ENCODE peak calls at places on chromosomes 7 and 10, in eight cellular contexts. J is PC-9; L is epithelial cell of esophagus; P is transverse colon; E is WERI-Rb-1; Z is mucosa of descending colon; Y is CD8-positive, alpha-beta T cell; G is retinal pigment epithelial cell. H is an unnamed sample.

GRCh38 chr10:83881647-83882046 is 257.7 kb upstream of the GHITM start:
- DNase-seq in J (no peak), L (no peak), P (no peak), E (peak; percentile 14), Z (no peak), Y (no peak), G (peak; percentile 98), H (no peak)

GRCh38 chr7:69934475-69934903 is 336.2 kb downstream of the AUTS2 start:
- DNase-seq in J (no peak), L (no peak), P (no peak), E (peak; percentile 17), Z (no peak), Y (no peak), G (no peak), H (no peak)

GRCh38 chr10:62096534-62096933 is 172.1 kb downstream of the RTKN2 start:
- DNase-seq in J (no peak), L (no peak), P (no peak), E (no peak), Z (no peak), Y (no peak), G (no peak), H (no peak)

GRCh38 chr7:50397971-50398324 is 52.2 kb downstream of the FIGNL1 start:
- DNase-seq in J (no peak), L (no peak), P (no peak), E (no peak), Z (no peak), Y (no peak), G (no peak), H (no peak)

GRCh38 chr7:110664798-110665197 is 426.1 kb upstream of the LRRN3 start:
- DNase-seq in J (no peak), L (no peak), P (no peak), E (no peak), Z (no peak), Y (no peak), G (no peak), H (no peak)

GRCh38 chr7:55144333-55144954 is 125.6 kb downstream of the EGFR start:
- DNase-seq in J (peak; percentile 29), L (no peak), P (no peak), E (peak; percentile 50), Z (no peak), Y (no peak), G (no peak), H (no peak)

GRCh38 chr7:111982133-111982532 is 224.1 kb downstream of the DOCK4 start:
- DNase-seq in J (peak; percentile 8), L (no peak), P (no peak), E (no peak), Z (no peak), Y (no peak), G (no peak), H (no peak)

GRCh38 chr10:49539320-49539885 is 482 bp upstream of the ERCC6 start:
- DNase-seq in J (peak; percentile 62), L (peak; percentile 66), P (peak; percentile 57), E (peak; percentile 15), Z (peak; percentile 64), Y (peak; percentile 26), G (no peak), H (no peak)

GRCh38 chr10:114762811-114763210 is 58.8 kb upstream of the FHIP2A start:
- DNase-seq in J (no peak), L (peak; percentile 67), P (no peak), E (no peak), Z (no peak), Y (no peak), G (no peak), H (no peak)

GRCh38 chr10:48330269-48330668 is 23.8 kb downstream of the MAPK8 start:
- DNase-seq in J (no peak), L (no peak), P (no peak), E (no peak), Z (no peak), Y (no peak), G (no peak), H (no peak)

GRCh38 chr7:155972247-155972646 is 160.0 kb upstream of the SHH start:
- DNase-seq in J (no peak), L (peak; percentile 57), P (no peak), E (no peak), Z (no peak), Y (no peak), G (no peak), H (no peak)

GRCh38 chr10:128062837-128063563 is 63.2 kb downstream of the MKI67 start:
- DNase-seq in J (no peak), L (no peak), P (peak; percentile 58), E (no peak), Z (no peak), Y (peak; percentile 37), G (no peak), H (no peak)

GRCh38 chr7:7529328-7529727 is 6.3 kb downstream of the COL28A1 start:
- DNase-seq in J (no peak), L (no peak), P (no peak), E (no peak), Z (no peak), Y (no peak), G (no peak), H (no peak)

GRCh38 chr10:99681553-99681952 is 22.2 kb downstream of the ENTPD7 start:
- DNase-seq in J (no peak), L (peak; percentile 95), P (no peak), E (no peak), Z (no peak), Y (no peak), G (no peak), H (peak; percentile 78)

GRCh38 chr7:73518470-73518869 is 3.6 kb downstream of the BAZ1B start:
- DNase-seq in J (no peak), L (no peak), P (peak; percentile 1), E (no peak), Z (no peak), Y (no peak), G (no peak), H (no peak)

GRCh38 chr7:56007167-56007652 is 42.8 kb downstream of the NIPSNAP2 start:
- DNase-seq in J (no peak), L (no peak), P (no peak), E (no peak), Z (no peak), Y (no peak), G (no peak), H (no peak)

GRCh38 chr10:101287922-101288638 is 58.8 kb upstream of the LBX1 start:
- DNase-seq in J (no peak), L (no peak), P (no peak), E (peak; percentile 86), Z (no peak), Y (no peak), G (no peak), H (no peak)

GRCh38 chr7:149690688-149691446 is 82.5 kb downstream of the ZNF467 start:
- DNase-seq in J (peak; percentile 80), L (peak; percentile 81), P (no peak), E (peak; percentile 40), Z (no peak), Y (no peak), G (no peak), H (peak; percentile 36)

GRCh38 chr7:149689591-149689845 is 83.9 kb downstream of the ZNF467 start:
- DNase-seq in J (no peak), L (no peak), P (no peak), E (no peak), Z (no peak), Y (no peak), G (no peak), H (no peak)

GRCh38 chr7:149692557-149692982 is 80.8 kb downstream of the ZNF467 start:
- DNase-seq in J (no peak), L (no peak), P (no peak), E (peak; percentile 80), Z (no peak), Y (no peak), G (no peak), H (no peak)

GRCh38 chr7:149688836-149689590 is 84.4 kb downstream of the ZNF467 start:
- DNase-seq in J (no peak), L (no peak), P (no peak), E (no peak), Z (no peak), Y (no peak), G (no peak), H (no peak)

DNA sequence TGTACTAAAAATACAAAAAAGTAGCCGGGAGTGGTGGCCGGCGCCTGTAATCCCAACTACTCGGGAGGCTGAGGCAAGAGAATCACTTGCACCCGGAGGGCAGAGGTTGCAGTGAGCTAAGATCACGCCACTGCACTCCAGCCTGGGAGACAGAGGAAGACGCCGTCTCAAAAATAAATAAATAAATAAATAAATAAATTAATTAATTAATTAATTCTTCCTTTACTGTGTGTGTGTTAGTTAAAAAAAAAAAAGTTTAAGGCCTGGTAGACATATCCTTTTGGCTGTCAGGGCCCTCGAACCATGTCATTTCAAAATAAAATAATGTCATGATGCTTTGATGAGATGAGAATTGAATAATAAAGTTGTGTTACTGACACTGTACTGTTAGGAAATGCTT is 81.3 kb downstream of the ZNF467 start:
- DNase-seq in J (no peak), L (no peak), P (no peak), E (no peak), Z (no peak), Y (no peak), G (no peak), H (no peak)
- H3K4me3 ChIP-seq in J (no peak overlapping the region), L (peak overlapping the region; percentile 29), P (peak overlapping the region; percentile 25), E (peak overlapping the region; percentile 35), Z (no peak overlapping the region), Y (no peak overlapping the region), G (peak overlapping the region; percentile 31), H (no peak overlapping the region)

DNA sequence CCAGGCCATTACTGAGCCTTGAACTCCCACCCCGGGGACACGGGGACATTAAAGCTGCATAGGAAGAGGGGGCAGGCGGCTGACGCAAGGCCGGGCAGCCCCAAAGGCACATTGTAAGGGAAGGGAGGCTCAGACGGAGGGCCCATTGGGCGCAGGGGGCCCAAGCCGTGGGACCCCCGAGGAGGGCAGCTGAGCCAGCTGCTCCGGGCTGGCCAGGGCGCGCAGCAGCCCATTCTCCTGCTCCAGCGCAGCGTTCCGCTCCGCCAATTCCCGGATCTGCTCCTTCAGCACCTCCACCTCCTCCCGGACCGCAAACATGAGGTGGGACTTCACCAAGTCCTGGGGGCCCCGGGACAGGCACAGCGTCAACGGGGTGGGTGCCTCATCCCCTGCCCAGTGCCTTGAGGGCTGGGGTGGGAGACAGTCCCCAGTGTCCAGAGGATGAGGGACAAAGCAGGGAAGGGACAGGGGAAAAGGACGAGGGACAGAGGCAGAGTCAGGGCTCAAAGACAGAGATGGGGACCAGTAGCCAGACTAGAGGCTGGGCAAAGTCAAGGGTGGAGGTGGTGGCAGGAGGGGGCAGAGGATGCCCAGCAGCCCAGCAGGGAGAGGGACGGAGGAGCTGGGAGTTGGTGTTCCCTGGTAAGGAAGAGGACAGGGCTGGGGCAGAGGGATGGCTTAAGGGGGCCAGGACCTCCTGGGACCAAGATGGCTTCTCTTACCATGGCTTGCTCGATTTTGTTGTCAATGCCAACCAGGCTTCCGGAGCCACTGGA is 3.0 kb upstream of the SPACDR start:
- DNase-seq in J (no peak), L (no peak), P (no peak), E (no peak), Z (no peak), Y (no peak), G (no peak), H (no peak)
- H3K4me3 ChIP-seq in J (no peak overlapping the region), L (no peak overlapping the region), P (no peak overlapping the region), E (no peak overlapping the region), Z (no peak overlapping the region), Y (no peak overlapping the region), G (no peak overlapping the region), H (no peak overlapping the region)

GRCh38 chr7:12985228-12985627 is 297.8 kb downstream of the ARL4A start:
- DNase-seq in J (no peak), L (no peak), P (no peak), E (no peak), Z (no peak), Y (no peak), G (no peak), H (no peak)
- H3K4me3 ChIP-seq in J (no peak overlapping the region), L (no peak overlapping the region), P (no peak overlapping the region), E (no peak overlapping the region), Z (no peak overlapping the region), Y (no peak overlapping the region), G (no peak overlapping the region), H (no peak overlapping the region)

GRCh38 chr7:136869991-136870798 is 1.7 kb downstream of the CHRM2 start:
- DNase-seq in J (no peak), L (no peak), P (no peak), E (peak; percentile 13), Z (peak; percentile 19), Y (no peak), G (no peak), H (no peak)
- H3K4me3 ChIP-seq in J (no peak overlapping the region), L (no peak overlapping the region), P (peak overlapping the region; percentile 46), E (peak overlapping the region; percentile 69), Z (no peak overlapping the region), Y (no peak overlapping the region), G (peak overlapping the region; percentile 47), H (peak overlapping the region; percentile 11)

H was measured in epithelial cell of proximal tubule.